ENCODE peak calls at places on chromosomes 2 and 18, in five cellular contexts. J is psoas muscle, D is coronary artery, L is T follicular helper cell, B is kidney. S is an unnamed sample.

GRCh38 chr2:163515836-163516235 is 220.0 kb downstream of the FIGN start:
- DNase-seq in J (no peak), D (no peak), L (no peak), B (no peak), S (no peak)

GRCh38 chr2:240916571-240917008 is 10.5 kb downstream of the CROCC2 start:
- DNase-seq in J (peak; percentile 81), D (no peak), L (no peak), B (peak; percentile 97), S (no peak)

GRCh38 chr2:154623819-154624218 is 74.7 kb upstream of the KCNJ3 start:
- DNase-seq in J (no peak), D (no peak), L (no peak), B (no peak), S (no peak)

GRCh38 chr2:213806125-213806726 is 522.0 kb downstream of the SPAG16 start:
- DNase-seq in J (no peak), D (no peak), L (no peak), B (no peak), S (no peak)

GRCh38 chr2:131009713-131010475 is 83.4 kb downstream of the FAM168B start:
- DNase-seq in J (no peak), D (no peak), L (no peak), B (no peak), S (no peak)

GRCh38 chr2:18871430-18871829 is 282.1 kb upstream of the NT5C1B start:
- DNase-seq in J (no peak), D (no peak), L (no peak), B (no peak), S (no peak)

GRCh38 chr2:126889501-126890135 is 9.1 kb upstream of the TEX51 start:
- DNase-seq in J (no peak), D (peak; percentile 26), L (no peak), B (peak; percentile 29), S (no peak)

GRCh38 chr18:68035709-68036522 is 519.4 kb upstream of the DSEL start:
- DNase-seq in J (no peak), D (no peak), L (no peak), B (no peak), S (no peak)

GRCh38 chr2:24579053-24579803 is 88.2 kb downstream of the NCOA1 start:
- DNase-seq in J (no peak), D (no peak), L (no peak), B (no peak), S (no peak)

GRCh38 chr2:224134003-224134734 is 95.1 kb upstream of the SERPINE2 start:
- DNase-seq in J (no peak), D (no peak), L (no peak), B (no peak), S (no peak)

GRCh38 chr2:9263388-9263787 is 56.8 kb downstream of the ASAP2 start:
- DNase-seq in J (no peak), D (no peak), L (no peak), B (no peak), S (no peak)

GRCh38 chr2:102717308-102718018 is 44.4 kb upstream of the TMEM182 start:
- DNase-seq in J (peak; percentile 42), D (no peak), L (no peak), B (no peak), S (no peak)

GRCh38 chr18:46555724-46556123 is 101.3 kb downstream of the LOXHD1 start:
- DNase-seq in J (no peak), D (no peak), L (no peak), B (no peak), S (no peak)

GRCh38 chr18:3458952-3459853 is 9.2 kb downstream of the TGIF1 start:
- DNase-seq in J (no peak), D (no peak), L (no peak), B (no peak), S (no peak)

GRCh38 chr18:11859903-11860407 is 8.7 kb downstream of the CHMP1B start:
- DNase-seq in J (no peak), D (no peak), L (no peak), B (no peak), S (no peak)

GRCh38 chr2:189466046-189466445 is 24.8 kb downstream of the WDR75 start:
- DNase-seq in J (no peak), D (no peak), L (no peak), B (no peak), S (no peak)

GRCh38 chr2:150126143-150126725 is 361.2 kb downstream of the RND3 start:
- DNase-seq in J (no peak), D (no peak), L (no peak), B (no peak), S (no peak)

GRCh38 chr2:64941751-64942150 is 47.4 kb upstream of the SLC1A4 start:
- DNase-seq in J (no peak), D (no peak), L (no peak), B (no peak), S (no peak)

GRCh38 chr2:176554107-176555048 is 285.1 kb downstream of the MTX2 start:
- DNase-seq in J (no peak), D (no peak), L (no peak), B (no peak), S (peak; percentile 2)

GRCh38 chr2:165634855-165635254 is 159.2 kb downstream of the GALNT3 start:
- DNase-seq in J (no peak), D (no peak), L (no peak), B (peak; percentile 71), S (no peak)

GRCh38 chr2:76642122-76642521 is 880.1 kb downstream of the LRRTM4 start:
- DNase-seq in J (no peak), D (no peak), L (no peak), B (no peak), S (no peak)

GRCh38 chr2:9412756-9413155 is 10.6 kb downstream of the ITGB1BP1 start:
- DNase-seq in J (no peak), D (no peak), L (no peak), B (no peak), S (no peak)

GRCh38 chr2:18719978-18720775 is 130.8 kb upstream of the NT5C1B start:
- DNase-seq in J (no peak), D (no peak), L (no peak), B (no peak), S (no peak)

S was measured in T-cell.